ENCODE peak calls at places on chromosomes 12 and 14, in six cellular contexts. P is fibroblast of lung, B is HCT116, Z is GM23248, E is spleen, K is tibial artery. L is an unnamed sample.

GRCh38 chr14:38342803-38343202 is 86.9 kb upstream of the CLEC14A start:
- DNase-seq in K (no peak), Z (peak; percentile 96), P (peak; percentile 48), B (no peak), E (peak; percentile 55), L (no peak)

GRCh38 chr14:48140804-48141203 is 465.4 kb upstream of the MDGA2 start:
- DNase-seq in B (no peak), P (no peak), K (no peak), Z (no peak), E (no peak), L (no peak)

GRCh38 chr12:51357374-51358047 is 11.0 kb upstream of the CELA1 start:
- DNase-seq in E (no peak), P (no peak), B (no peak), K (no peak), Z (no peak), L (no peak)

GRCh38 chr12:70638639-70639349 is 1.6 kb upstream of the PTPRB start:
- DNase-seq in P (no peak), B (no peak), Z (no peak), K (no peak), E (no peak), L (no peak)

GRCh38 chr14:75295061-75295461 is 16.4 kb downstream of the FOS start:
- DNase-seq in K (peak; percentile 86), B (no peak), P (peak; percentile 84), E (peak; percentile 89), Z (peak; percentile 85), L (no peak)

GRCh38 chr12:120669055-120669828 is 17.7 kb upstream of the MLEC start:
- DNase-seq in Z (peak; percentile 83), B (no peak), P (peak; percentile 38), K (peak; percentile 80), E (peak; percentile 63), L (no peak)

GRCh38 chr12:110733089-110733715 is 9.5 kb downstream of the PPP1CC start:
- DNase-seq in K (no peak), Z (peak; percentile 62), P (peak; percentile 73), B (no peak), E (no peak), L (no peak)

GRCh38 chr14:104690266-104690711 is 871 bp downstream of the INF2 start:
- DNase-seq in B (no peak), P (no peak), K (no peak), Z (peak; percentile 36), E (no peak), L (no peak)

GRCh38 chr12:51077930-51078329 is 5.5 kb downstream of the CSRNP2 start:
- DNase-seq in B (no peak), E (no peak), P (peak; percentile 27), Z (peak; percentile 78), K (no peak), L (no peak)

GRCh38 chr12:94650143-94651056 is at the start of gene TMCC3:
- DNase-seq in Z (peak; percentile 62), B (no peak), P (peak; percentile 45), K (peak; percentile 78), E (peak; percentile 91), L (peak; percentile 25)

GRCh38 chr12:18439541-18439940 is 178.2 kb downstream of the PIK3C2G start:
- DNase-seq in B (no peak), E (no peak), K (no peak), Z (peak; percentile 55), P (peak; percentile 71), L (no peak)

GRCh38 chr14:90552465-90553297 is 155.9 kb downstream of the CALM1 start:
- DNase-seq in P (no peak), B (no peak), K (no peak), Z (no peak), E (peak; percentile 47), L (no peak)

GRCh38 chr14:89304972-89305703 is 111.9 kb downstream of the FOXN3 start:
- DNase-seq in E (no peak), Z (peak; percentile 82), B (no peak), K (peak; percentile 75), P (peak; percentile 87), L (no peak)

GRCh38 chr12:42507031-42507430 is 82.5 kb downstream of the PRICKLE1 start:
- DNase-seq in K (no peak), P (no peak), E (no peak), Z (no peak), B (no peak), L (no peak)

GRCh38 chr12:26719852-26720251 is 113.1 kb downstream of the ITPR2 start:
- DNase-seq in K (no peak), Z (peak; percentile 15), P (no peak), E (no peak), B (no peak), L (no peak)

GRCh38 chr12:14402697-14403096 is 37.2 kb downstream of the ATF7IP start:
- DNase-seq in K (no peak), Z (no peak), P (no peak), B (no peak), E (no peak), L (no peak)

GRCh38 chr14:83309211-83309610 is 1775.6 kb upstream of the SEL1L start:
- DNase-seq in K (no peak), P (no peak), E (no peak), Z (no peak), B (no peak), L (no peak)

GRCh38 chr12:106126441-106127288 is 12.1 kb downstream of the NUAK1 start:
- DNase-seq in K (no peak), E (no peak), Z (peak; percentile 91), B (no peak), P (no peak), L (no peak)

GRCh38 chr14:64198021-64198420 is 96.2 kb downstream of the ESR2 start:
- DNase-seq in K (no peak), P (no peak), B (no peak), E (no peak), Z (no peak), L (no peak)

GRCh38 chr12:71005166-71005565 is 84.6 kb upstream of the PTPRR start:
- DNase-seq in E (no peak), B (no peak), P (no peak), Z (no peak), K (no peak), L (no peak)

GRCh38 chr12:114682920-114683708 is 861 bp downstream of the TBX3 start:
- DNase-seq in B (no peak), P (no peak), K (no peak), E (no peak), Z (peak; percentile 72), L (no peak)

GRCh38 chr12:89369166-89369565 is 16.9 kb upstream of the DUSP6 start:
- DNase-seq in Z (no peak), B (no peak), K (no peak), E (no peak), P (no peak), L (no peak)
- H3K4me1 ChIP-seq in Z (peaks cover 37% of the 10 kb centered on the region), B (peaks cover 44% of the 10 kb centered on the region), K (no peaks in the 10 kb centered on the region), E (peaks cover 12% of the 10 kb centered on the region), P (peaks cover 4% of the 10 kb centered on the region), L (no peaks in the 10 kb centered on the region)

DNA sequence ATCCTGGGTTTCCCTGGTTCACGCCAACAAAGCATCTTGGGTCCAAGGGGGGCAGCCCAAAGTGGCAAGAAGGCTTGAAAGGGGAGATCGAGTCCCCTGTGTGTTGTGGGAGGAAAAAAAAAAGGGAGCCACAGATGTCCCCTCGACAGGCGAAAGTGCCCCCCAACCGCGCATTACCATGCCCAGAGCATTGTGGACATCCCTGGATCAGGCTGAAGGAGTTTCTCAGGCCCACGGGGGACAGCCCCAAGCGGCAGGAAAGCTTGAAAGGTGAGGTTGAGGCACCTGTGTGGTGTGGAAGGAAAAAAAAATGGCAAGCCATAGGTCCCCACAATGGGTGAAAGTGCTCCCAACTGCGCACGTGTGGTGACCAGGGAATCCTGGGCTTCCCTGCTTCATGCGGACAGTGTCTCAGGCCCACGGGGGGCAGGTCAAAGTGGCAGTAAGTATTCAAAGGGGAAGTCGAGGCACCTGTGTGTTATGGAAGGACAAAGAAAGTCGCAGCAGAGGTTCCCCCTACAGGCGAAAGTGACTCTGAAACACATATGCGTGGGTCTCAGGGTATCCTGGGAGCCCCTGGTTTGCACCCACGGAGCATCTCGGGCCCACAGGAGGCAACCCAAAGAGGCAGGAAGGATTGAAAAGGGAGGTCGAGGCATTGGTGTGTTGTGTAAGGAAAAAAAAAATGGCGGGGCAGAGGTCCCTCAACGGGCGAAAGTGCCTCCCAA is 580.1 kb downstream of the ALG10 start:
- DNase-seq in Z (no peak), E (peak; percentile 30), B (no peak), P (no peak), K (peak; percentile 51), L (no peak)
- H3K9me3 ChIP-seq in Z (no peaks in the 10 kb centered on the region), E (peaks cover 32% of the 10 kb centered on the region), B (peaks cover 3% of the 10 kb centered on the region), P (no peaks in the 10 kb centered on the region), K (peaks cover 81% of the 10 kb centered on the region), L (no peaks in the 10 kb centered on the region)

DNA sequence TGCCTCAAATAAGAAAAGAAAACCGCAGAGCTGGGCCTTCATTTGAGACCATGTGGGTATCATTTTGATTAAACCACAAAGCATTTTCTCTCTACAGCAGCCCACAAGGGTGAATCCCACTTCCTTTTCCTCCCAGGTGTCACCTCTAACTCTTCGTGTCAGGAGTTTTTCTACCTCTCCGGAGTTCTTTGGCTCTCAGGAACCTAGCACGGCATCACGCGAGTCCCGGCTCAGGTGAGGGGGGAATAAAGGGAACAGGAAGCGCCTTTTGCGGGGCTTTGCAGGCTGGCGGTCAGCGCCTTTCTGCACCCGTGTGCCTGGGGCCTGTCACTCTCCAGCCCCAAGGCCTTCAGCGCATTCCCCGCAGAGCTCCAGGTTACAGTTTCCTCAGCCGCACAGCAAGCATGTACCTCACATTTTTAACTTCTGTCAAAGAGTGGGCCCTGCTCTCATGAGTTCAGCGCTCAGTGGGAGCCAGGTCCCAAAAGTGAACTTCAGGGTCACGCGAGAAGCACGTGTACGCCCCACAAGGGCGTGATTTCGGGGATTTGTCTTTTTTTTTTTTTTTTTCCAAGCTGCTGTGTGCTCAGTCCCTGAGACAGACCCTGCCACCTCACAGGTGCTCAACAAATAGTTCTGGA is 740 bp upstream of the PRPF40B start:
- DNase-seq in K (no peak), E (no peak), Z (peak; percentile 76), P (no peak), B (no peak), L (peak; percentile 65)
- H3K4me3 ChIP-seq in K (peak overlapping the region; percentile 57), E (peak overlapping the region; percentile 81), Z (peak overlapping the region; percentile 77), P (peak overlapping the region; percentile 67), B (peak overlapping the region; percentile 67), L (peak overlapping the region; percentile 70)

DNA sequence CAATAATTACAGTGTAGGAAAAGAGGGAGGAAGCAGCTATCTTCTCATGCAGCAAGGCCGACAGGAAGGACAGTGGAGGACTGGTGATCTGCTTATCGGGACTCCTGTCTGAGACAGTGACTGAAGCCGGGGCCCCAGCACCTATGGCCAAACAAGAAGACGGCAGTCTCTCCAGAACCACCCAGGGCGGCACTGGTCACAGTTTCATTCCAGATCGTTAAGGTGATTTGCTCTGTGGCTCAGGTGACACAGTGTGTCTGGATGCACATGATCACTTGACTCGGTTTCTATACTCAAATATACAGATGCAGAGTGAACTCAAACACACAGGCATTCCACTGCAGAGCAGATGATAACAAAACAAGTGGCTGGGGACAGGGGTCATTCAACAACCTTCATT is 52.1 kb upstream of the CORO1C start:
- DNase-seq in Z (no peak), P (no peak), K (no peak), E (peak; percentile 51), B (no peak), L (no peak)
- H3K4me1 ChIP-seq in Z (peaks cover 19% of the 10 kb centered on the region), P (no peaks in the 10 kb centered on the region), K (no peaks in the 10 kb centered on the region), E (peaks cover 17% of the 10 kb centered on the region), B (no peaks in the 10 kb centered on the region), L (no peaks in the 10 kb centered on the region)

GRCh38 chr14:97462081-97462480 is 664.9 kb downstream of the VRK1 start:
- DNase-seq in K (no peak), Z (no peak), P (no peak), B (no peak), E (no peak), L (no peak)
- H3K9me3 ChIP-seq in K (peaks cover 7% of the 10 kb centered on the region), Z (no peaks in the 10 kb centered on the region), P (no peaks in the 10 kb centered on the region), B (no peaks in the 10 kb centered on the region), E (no peaks in the 10 kb centered on the region), L (peaks cover 8% of the 10 kb centered on the region)

L was measured in CD8-positive, alpha-beta memory T cell.